ENCODE peak calls at places on chromosome 16, in ten cellular contexts. O is ovary; G is CD4-positive, alpha-beta T cell; R is GM10248; F is left lung; P is mesothelial cell of epicardium; U is fibroblast of lung; I is AG10803; Z is WTC11; S is astrocyte of the spinal cord. C is an unnamed sample.

GRCh38 chr16:80540516-80541305 is at the start of gene DYNLRB2:
- DNase-seq in G (peak), I (peak), F (peak), U (peak), P (peak), R (peak), S (peak), Z (peak), O (peak), C (no peak)

GRCh38 chr16:16144416-16144815 is 78.9 kb downstream of the ABCC6 start:
- DNase-seq in I (no peak), R (no peak), F (no peak), Z (no peak), P (no peak), O (no peak), U (peak), G (no peak), S (peak), C (no peak)

GRCh38 chr16:57194512-57194911 is 8.4 kb downstream of the RSPRY1 start:
- DNase-seq in F (no peak), S (peak), R (no peak), P (no peak), G (no peak), Z (no peak), O (no peak), I (peak), U (peak), C (no peak)

GRCh38 chr16:10078541-10078949 is 103.7 kb downstream of the GRIN2A start:
- DNase-seq in U (peak), I (no peak), F (no peak), R (no peak), O (no peak), S (peak), Z (peak), G (no peak), P (no peak), C (no peak)

GRCh38 chr16:68786685-68787418 is 49.8 kb downstream of the CDH1 start:
- DNase-seq in S (peak), Z (no peak), I (peak), O (peak), R (no peak), P (no peak), F (no peak), U (peak), G (no peak), C (no peak)

GRCh38 chr16:83515395-83515794 is 292.4 kb upstream of the HSBP1 start:
- DNase-seq in O (no peak), U (no peak), P (no peak), S (no peak), G (no peak), F (no peak), I (no peak), R (no peak), Z (no peak), C (no peak)

GRCh38 chr16:13270602-13271001 is 369.2 kb downstream of the SHISA9 start:
- DNase-seq in F (no peak), O (no peak), P (no peak), U (no peak), S (no peak), R (no peak), I (no peak), G (no peak), Z (no peak), C (no peak)

GRCh38 chr16:89103156-89103555 is 9.5 kb downstream of the ACSF3 start:
- DNase-seq in F (peak), G (no peak), S (no peak), R (no peak), U (no peak), Z (no peak), O (no peak), I (no peak), P (no peak), C (no peak)

GRCh38 chr16:3751878-3752277 is 34.6 kb upstream of the TRAP1 start:
- DNase-seq in S (no peak), F (no peak), R (no peak), G (no peak), U (no peak), I (no peak), P (no peak), O (no peak), Z (no peak), C (no peak)

GRCh38 chr16:65572156-65572555 is 450.3 kb upstream of the CDH11 start:
- DNase-seq in G (no peak), P (no peak), R (no peak), S (peak), O (no peak), U (peak), F (no peak), I (peak), Z (no peak), C (no peak)

GRCh38 chr16:57616241-57616640 is 12.2 kb upstream of the ADGRG1 start:
- DNase-seq in Z (no peak), S (no peak), G (no peak), U (no peak), I (no peak), P (no peak), F (no peak), O (no peak), R (no peak), C (no peak)

GRCh38 chr16:12061336-12062055 is 85.0 kb downstream of the SNX29 start:
- DNase-seq in G (no peak), R (no peak), U (peak), S (peak), P (no peak), Z (no peak), F (no peak), I (no peak), O (no peak), C (no peak)

DNA sequence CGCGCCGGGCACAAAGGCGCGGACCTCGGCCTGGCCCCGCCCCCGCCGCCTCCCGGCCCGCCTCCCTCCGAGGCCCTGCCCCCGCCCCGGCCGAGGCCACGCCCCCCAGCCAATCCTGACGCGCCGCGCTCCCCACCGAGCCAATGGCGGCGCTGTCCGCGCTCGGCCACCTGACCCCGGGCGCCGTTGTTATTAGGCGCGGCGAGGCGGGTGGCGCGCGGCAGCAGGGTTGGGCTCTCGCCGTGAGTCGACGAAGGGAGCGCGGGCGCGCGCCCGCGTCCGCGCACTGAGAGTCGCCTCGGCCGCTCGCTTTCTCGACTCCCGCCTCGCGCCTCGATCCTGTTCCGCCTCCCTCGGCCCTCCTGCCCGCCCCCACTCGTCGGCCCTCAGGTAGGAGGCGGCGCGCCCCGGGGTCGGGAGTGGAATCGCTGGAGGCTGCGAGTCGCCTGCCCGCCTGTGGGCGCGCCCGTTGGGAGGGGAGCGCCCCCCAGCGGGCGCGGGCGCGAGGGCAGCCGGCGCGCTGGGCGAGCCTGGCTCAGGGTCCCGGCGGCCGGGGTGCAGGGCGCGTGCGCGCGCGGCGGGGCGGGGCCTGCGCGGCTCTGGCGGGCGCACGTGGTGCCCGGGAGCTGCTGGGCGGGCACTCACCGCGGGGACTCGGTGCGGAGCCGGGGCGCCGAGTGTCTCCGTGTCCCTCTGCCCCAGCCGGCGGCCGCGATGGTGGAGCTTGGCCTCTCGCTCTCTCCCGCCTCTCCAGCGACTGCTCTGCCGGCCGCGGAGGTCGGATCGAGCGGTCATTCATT is 405 bp upstream of the CBLN1 start:
- DNase-seq in I (peak), G (no peak), Z (peak), F (peak), U (peak), S (peak), R (peak), O (peak), P (peak), C (peak)
- TF ChIP-seq CTCF in I (no peak), G (no peak), Z (peak), F (no peak), U (no peak), S (no peak), R (peak), O (no peak), P (no peak), C (peak)

GRCh38 chr16:60087530-60087929 is 1353.4 kb upstream of the GOT2 start:
- DNase-seq in R (no peak), F (no peak), O (no peak), P (no peak), I (no peak), S (no peak), G (no peak), Z (no peak), U (no peak), C (no peak)

GRCh38 chr16:60091479-60091878 is 1357.4 kb upstream of the GOT2 start:
- DNase-seq in F (no peak), U (peak), P (no peak), S (no peak), Z (no peak), O (no peak), R (no peak), I (no peak), G (no peak), C (no peak)

DNA sequence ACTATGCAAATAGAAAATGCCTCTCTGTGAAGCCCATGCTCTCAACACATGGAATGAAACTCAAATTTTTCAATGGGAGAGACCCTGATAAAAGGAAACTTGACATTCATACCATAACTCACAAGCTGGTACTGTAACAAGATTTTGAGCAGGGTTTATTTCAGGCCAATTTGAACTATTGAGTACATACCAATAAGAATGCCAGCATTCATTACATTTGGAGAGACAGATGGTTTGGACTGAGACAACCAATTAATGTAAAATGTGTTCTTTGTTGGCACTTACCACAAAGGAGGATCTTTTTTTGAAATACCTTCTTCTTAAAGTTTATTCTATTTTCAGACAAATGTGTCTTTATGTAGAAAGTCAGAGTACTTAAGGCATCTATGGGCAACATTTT is 1357.0 kb upstream of the GOT2 start:
- DNase-seq in U (no peak), I (no peak), R (no peak), G (no peak), F (no peak), O (no peak), S (no peak), Z (no peak), P (no peak), C (no peak)
- TF ChIP-seq CTCF in U (no peak), I (no peak), R (no peak), G (no peak), F (no peak), O (no peak), S (no peak), Z (no peak), P (no peak), C (no peak)

GRCh38 chr16:82358161-82358560 is 188.1 kb upstream of the MPHOSPH6 start:
- DNase-seq in P (no peak), I (no peak), F (no peak), O (no peak), U (no peak), Z (no peak), G (no peak), S (no peak), R (no peak), C (no peak)
- TF ChIP-seq CTCF in P (no peak), I (no peak), F (no peak), O (no peak), U (no peak), Z (no peak), G (no peak), S (no peak), R (no peak), C (no peak)

GRCh38 chr16:87541882-87542234 is 49.0 kb upstream of the ZCCHC14 start:
- DNase-seq in U (no peak), G (no peak), O (no peak), R (no peak), Z (no peak), I (no peak), F (no peak), S (no peak), P (no peak), C (no peak)

GRCh38 chr16:87541004-87541881 is 48.4 kb upstream of the ZCCHC14 start:
- DNase-seq in O (peak), Z (no peak), S (peak), F (no peak), I (peak), G (no peak), R (no peak), U (peak), P (no peak), C (no peak)

GRCh38 chr16:87542531-87543102 is 49.8 kb upstream of the ZCCHC14 start:
- DNase-seq in F (no peak), Z (no peak), O (no peak), G (no peak), P (no peak), R (no peak), U (no peak), I (no peak), S (no peak), C (no peak)

GRCh38 chr16:87540072-87540976 is 47.5 kb upstream of the ZCCHC14 start:
- DNase-seq in I (no peak), F (no peak), O (no peak), G (no peak), Z (no peak), S (no peak), R (no peak), P (no peak), U (no peak), C (no peak)

DNA sequence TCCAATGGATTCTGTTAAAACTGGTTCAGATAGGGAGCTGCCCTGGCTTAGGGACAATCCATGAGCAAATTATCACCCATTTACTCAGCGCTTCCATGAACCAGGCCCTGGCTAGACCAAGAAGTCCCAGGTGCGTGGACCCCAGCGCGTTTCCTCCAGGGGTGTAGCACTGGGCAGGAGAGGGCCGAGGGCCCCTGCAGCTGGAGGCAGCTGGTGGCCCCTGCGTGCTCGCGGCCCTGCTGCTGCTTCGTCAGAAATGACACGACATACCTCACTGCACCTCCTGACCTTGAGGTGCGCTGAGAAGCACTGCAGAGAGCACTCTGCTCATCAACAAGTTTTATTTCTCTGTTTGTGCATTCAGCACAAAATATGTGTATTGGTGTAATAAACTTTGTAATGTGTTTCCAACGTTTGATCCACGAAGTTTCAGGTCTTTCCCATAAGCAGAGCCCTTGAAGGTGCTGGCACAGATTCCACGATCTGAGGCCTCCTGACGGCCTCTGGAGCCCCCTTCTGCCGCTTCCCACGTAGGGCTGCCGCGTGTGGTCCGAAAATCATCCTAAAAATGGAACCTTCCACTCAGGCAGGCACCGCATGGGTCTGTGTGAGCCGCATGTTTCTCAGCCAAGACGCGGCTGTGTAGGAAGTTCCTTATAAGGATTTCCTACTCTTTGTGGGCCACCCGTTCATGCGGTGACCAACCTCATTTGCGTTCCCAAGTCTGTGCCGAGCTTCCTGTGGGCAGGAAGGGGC is 50.8 kb upstream of the ZCCHC14 start:
- DNase-seq in S (no peak), U (no peak), O (no peak), R (no peak), I (no peak), G (no peak), Z (no peak), P (no peak), F (no peak), C (no peak)
- TF ChIP-seq CTCF in S (peak), U (peak), O (no peak), R (no peak), I (no peak), G (no peak), Z (no peak), P (no peak), F (no peak), C (no peak)

C was measured in D721Med.